ENCODE peak calls at places on chromosomes 11 and 22, in eight cellular contexts. Y is upper lobe of right lung, W is Calu3, T is brain microvascular endothelial cell, G is transverse colon, Q is activated B cell treated with CpG ODN at 0.5 μM for 24 hours, J is psoas muscle, H is body of pancreas. B is an unnamed sample.

GRCh38 chr22:34430386-34430785 is 510.1 kb upstream of the LARGE1 start:
- DNase-seq in Q (no peak), T (no peak), G (no peak), J (no peak), W (no peak), H (no peak), Y (no peak), B (no peak)

GRCh38 chr11:77095551-77096490 is 6.8 kb upstream of the OMP start:
- DNase-seq in G (peak), Q (no peak), Y (peak), T (no peak), H (peak), J (peak), W (no peak), B (no peak)

GRCh38 chr11:123454060-123454651 is 24.1 kb downstream of the GRAMD1B start:
- DNase-seq in H (no peak), T (peak), J (no peak), W (no peak), Q (no peak), Y (no peak), G (peak), B (no peak)

GRCh38 chr22:20239063-20239950 is 28.8 kb downstream of the RTN4R start:
- DNase-seq in W (no peak), Q (no peak), J (peak), Y (no peak), H (no peak), T (no peak), G (peak), B (no peak)

GRCh38 chr11:60974726-60975125 is 3.2 kb downstream of the CD6 start:
- DNase-seq in Q (no peak), T (no peak), J (no peak), Y (no peak), H (no peak), G (no peak), W (no peak), B (no peak)

GRCh38 chr22:27534720-27535125 is 266.8 kb downstream of the MN1 start:
- DNase-seq in G (no peak), Y (no peak), J (no peak), Q (no peak), T (peak), H (no peak), W (no peak), B (no peak)

GRCh38 chr11:108733479-108734116 is 68.7 kb downstream of the DDX10 start:
- DNase-seq in H (peak), Q (no peak), J (no peak), W (no peak), Y (no peak), T (peak), G (no peak), B (no peak)

GRCh38 chr22:28801845-28802594 is 1.7 kb upstream of the XBP1 start:
- DNase-seq in T (no peak), Y (no peak), W (peak), Q (no peak), G (peak), J (no peak), H (peak), B (no peak)

GRCh38 chr11:35919244-35919643 is 24.6 kb upstream of the LDLRAD3 start:
- DNase-seq in Q (no peak), T (no peak), J (no peak), W (no peak), Y (no peak), H (no peak), G (no peak), B (no peak)

GRCh38 chr22:32546935-32547334 is 72.3 kb downstream of the FBXO7 start:
- DNase-seq in Y (no peak), H (no peak), Q (no peak), G (no peak), J (no peak), W (no peak), T (no peak), B (no peak)

GRCh38 chr11:83051760-83052671 is 19.7 kb downstream of the RAB30 start:
- DNase-seq in H (peak), T (peak), W (no peak), G (no peak), J (no peak), Y (no peak), Q (no peak), B (no peak)

GRCh38 chr22:35930933-35931332 is 97.7 kb downstream of the RBFOX2 start:
- DNase-seq in G (no peak), H (peak), Q (no peak), T (peak), J (no peak), W (peak), Y (no peak), B (no peak)

GRCh38 chr11:22558638-22559037 is 67.0 kb downstream of the FANCF start:
- DNase-seq in Y (no peak), G (no peak), H (peak), J (no peak), W (no peak), Q (no peak), T (peak), B (no peak)

GRCh38 chr22:38638216-38638615 is 18.0 kb downstream of the FAM227A start:
- DNase-seq in J (no peak), W (no peak), Y (no peak), T (no peak), G (no peak), H (no peak), Q (no peak), B (no peak)

GRCh38 chr11:130315354-130315970 is 745 bp upstream of the ZBTB44 start:
- DNase-seq in J (peak), W (peak), H (peak), Q (peak), G (peak), Y (peak), T (no peak), B (peak)

GRCh38 chr11:64009234-64009633 is 23.0 kb downstream of the OTUB1 start:
- DNase-seq in Y (no peak), H (no peak), J (no peak), W (no peak), T (no peak), Q (no peak), G (no peak), B (no peak)

GRCh38 chr11:64006468-64006867 is 20.2 kb downstream of the OTUB1 start:
- DNase-seq in T (no peak), H (no peak), W (no peak), Q (no peak), G (no peak), Y (no peak), J (no peak), B (no peak)

GRCh38 chr11:64007160-64007628 is 21.0 kb downstream of the OTUB1 start:
- DNase-seq in H (no peak), J (no peak), T (no peak), Y (no peak), Q (no peak), G (no peak), W (peak), B (no peak)

GRCh38 chr11:64008283-64008931 is 22.2 kb downstream of the OTUB1 start:
- DNase-seq in J (no peak), W (no peak), Y (no peak), T (no peak), H (no peak), Q (no peak), G (no peak), B (no peak)

DNA sequence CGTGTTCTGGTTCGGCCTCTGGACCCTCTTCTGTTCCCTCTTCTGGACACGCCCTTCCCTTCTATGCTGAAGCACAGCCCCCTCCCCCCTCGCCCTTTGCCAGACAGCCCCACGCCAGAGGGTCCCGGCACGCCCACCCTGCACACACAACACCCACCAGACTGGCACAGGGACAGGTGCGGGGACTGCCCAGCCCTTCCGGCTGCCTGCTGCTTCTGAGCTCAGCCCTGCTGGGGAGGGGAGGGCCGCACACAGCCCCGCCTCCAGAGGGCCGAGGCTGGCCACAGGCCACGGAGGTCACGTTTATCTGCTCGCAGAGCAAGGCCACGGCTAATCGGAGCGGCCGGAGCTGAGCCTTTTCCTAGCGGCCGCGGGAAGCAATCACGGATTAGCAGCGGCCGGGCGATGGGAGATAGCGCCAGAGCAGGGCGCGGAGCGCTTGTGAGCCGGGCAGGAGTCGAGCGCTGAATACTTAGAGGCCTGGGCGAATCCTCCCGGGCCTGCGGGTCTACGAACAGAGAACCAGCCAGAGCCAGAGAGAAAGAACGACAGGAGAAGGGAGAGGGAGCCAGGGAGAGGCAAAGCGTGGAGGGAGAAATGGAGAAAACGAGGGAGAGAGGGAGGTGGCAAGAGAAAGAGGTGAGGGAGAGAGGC is 21.5 kb downstream of the OTUB1 start:
- DNase-seq in T (no peak), H (peak), Q (no peak), Y (peak), G (peak), W (peak), J (peak), B (no peak)
- TF ChIP-seq CTCF in T (peak), H (peak), Q (no peak), Y (peak), G (peak), W (no peak), J (peak), B (no peak)

DNA sequence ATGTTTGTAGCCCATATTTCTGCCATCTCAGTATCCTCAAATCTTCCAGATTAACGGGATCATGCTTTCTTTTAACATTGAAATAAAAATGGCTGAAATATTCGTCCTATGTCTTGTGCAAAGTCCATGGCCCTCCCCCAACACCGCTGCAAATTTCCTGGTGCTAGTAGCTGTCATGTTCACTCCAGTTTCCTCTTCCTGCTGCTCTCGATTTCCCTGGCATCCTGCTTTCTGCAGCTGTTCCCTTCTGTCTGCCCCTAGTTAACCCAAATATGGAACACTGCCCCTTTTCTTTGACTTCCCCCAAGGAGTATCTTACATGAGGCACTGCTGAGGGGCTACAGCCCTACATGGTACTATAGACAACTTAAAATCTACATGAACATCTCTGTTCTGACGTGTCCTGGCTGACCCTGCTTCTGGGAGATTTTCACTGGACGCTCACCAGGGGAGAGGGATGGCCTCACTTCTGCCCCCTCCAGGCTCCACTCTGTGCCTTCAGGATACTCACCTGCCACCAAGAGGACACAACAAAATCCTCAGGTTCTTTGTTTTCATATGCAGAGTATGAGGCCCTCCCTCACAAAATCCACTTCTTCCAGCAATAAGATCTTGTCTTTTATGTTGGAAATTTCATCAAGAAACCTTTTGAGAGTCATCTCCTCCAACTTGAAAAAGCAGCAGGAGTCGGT is 29.4 kb upstream of the SCUBE2 start:
- DNase-seq in Q (no peak), T (no peak), G (no peak), H (no peak), Y (no peak), J (no peak), W (no peak), B (no peak)
- TF ChIP-seq CTCF in Q (no peak), T (peak), G (no peak), H (no peak), Y (no peak), J (no peak), W (peak), B (no peak)

GRCh38 chr11:75328426-75329277 is 22.8 kb downstream of the ARRB1 start:
- DNase-seq in G (peak), J (peak), T (peak), H (peak), Y (peak), Q (no peak), W (peak), B (no peak)
- TF ChIP-seq CTCF in G (peak), J (peak), T (peak), H (peak), Y (peak), Q (no peak), W (peak), B (no peak)

GRCh38 chr11:117819096-117820040 is 5.2 kb downstream of the FXYD2 start:
- DNase-seq in W (peak), Y (no peak), Q (no peak), G (peak), T (peak), J (peak), H (peak), B (no peak)
- TF ChIP-seq CTCF in W (peak), Y (peak), Q (no peak), G (peak), T (peak), J (peak), H (peak), B (no peak)

GRCh38 chr11:128553662-128554392 is 33.5 kb downstream of the ETS1 start:
- DNase-seq in G (no peak), Y (no peak), Q (no peak), J (no peak), W (no peak), T (no peak), H (no peak), B (no peak)
- TF ChIP-seq CTCF in G (no peak), Y (peak), Q (no peak), J (peak), W (no peak), T (peak), H (no peak), B (no peak)

DNA sequence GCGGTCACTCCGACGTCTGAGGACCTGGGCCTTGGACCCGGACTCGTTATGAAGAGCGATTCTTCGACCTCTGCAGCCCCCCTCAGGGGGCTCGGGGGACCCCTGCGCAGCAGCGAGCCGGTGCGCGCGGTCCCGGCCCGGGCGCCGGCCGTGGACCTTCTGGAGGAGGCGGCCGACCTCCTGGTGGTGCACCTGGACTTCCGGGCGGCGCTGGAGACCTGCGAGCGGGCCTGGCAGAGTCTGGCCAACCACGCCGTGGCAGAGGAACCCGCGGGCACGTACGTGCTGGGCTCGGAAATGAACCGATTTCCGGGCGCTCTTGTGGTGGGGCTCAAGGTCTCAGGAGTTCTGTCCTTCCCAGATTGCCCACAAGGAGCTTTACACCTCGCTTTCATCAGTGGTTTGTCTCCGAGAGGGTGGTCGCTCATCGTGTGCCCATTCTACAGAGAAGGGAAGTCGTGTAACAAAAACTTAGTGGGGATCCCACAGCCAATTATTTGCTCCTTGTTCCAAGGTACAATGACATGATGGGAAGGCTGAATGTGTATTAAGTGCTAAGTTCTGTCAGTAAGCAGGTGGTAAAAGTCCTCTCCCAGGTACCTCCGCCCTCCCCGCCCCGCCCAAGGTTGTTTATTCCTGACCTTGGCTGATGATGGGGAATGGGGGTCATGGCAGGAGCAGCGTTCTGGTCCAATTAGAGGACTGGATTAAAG is 695 bp downstream of the PEX26 start:
- DNase-seq in Q (peak), T (no peak), J (peak), W (peak), Y (peak), H (peak), G (peak), B (no peak)
- TF ChIP-seq CTCF in Q (no peak), T (peak), J (no peak), W (no peak), Y (no peak), H (no peak), G (peak), B (no peak)

GRCh38 chr11:66327171-66328035 is 8.8 kb downstream of the RIN1 start:
- DNase-seq in Y (no peak), H (no peak), G (no peak), T (peak), Q (no peak), J (peak), W (no peak), B (no peak)
- TF ChIP-seq CTCF in Y (no peak), H (no peak), G (no peak), T (peak), Q (no peak), J (no peak), W (no peak), B (no peak)

GRCh38 chr22:22171357-22172218 is 73.0 kb upstream of the VPREB1 start:
- DNase-seq in Q (no peak), T (no peak), J (no peak), H (no peak), W (peak), G (no peak), Y (no peak), B (no peak)
- TF ChIP-seq CTCF in Q (no peak), T (peak), J (no peak), H (no peak), W (peak), G (no peak), Y (no peak), B (no peak)